ENCODE peak calls at places on chromosome 2, in ten cellular contexts. A, R, U, Y, L, P, O, C, S and H are unnamed samples.

GRCh38 chr2:167190053-167190452 is 301.8 kb downstream of the XIRP2 start:
- DNase-seq in A (no peak), R (no peak), U (peak), Y (no peak), L (no peak), P (no peak), O (no peak), C (no peak), S (peak), H (peak)

GRCh38 chr2:118295592-118296390 is 207.5 kb downstream of the INSIG2 start:
- DNase-seq in A (no peak), R (no peak), U (no peak), Y (no peak), L (no peak), P (no peak), O (no peak), C (no peak), S (no peak), H (no peak)

GRCh38 chr2:135590594-135591290 is 59.5 kb downstream of the R3HDM1 start:
- DNase-seq in A (no peak), R (no peak), U (no peak), Y (no peak), L (no peak), P (peak), O (no peak), C (no peak), S (no peak), H (no peak)

GRCh38 chr2:172095905-172096660 is 6.6 kb downstream of the DLX2 start:
- DNase-seq in A (no peak), R (no peak), U (no peak), Y (no peak), L (no peak), P (no peak), O (no peak), C (peak), S (no peak), H (no peak)

GRCh38 chr2:68466361-68466777 is 725 bp downstream of the FBXO48 start:
- DNase-seq in A (no peak), R (peak), U (peak), Y (peak), L (peak), P (peak), O (peak), C (no peak), S (no peak), H (no peak)

GRCh38 chr2:133972786-133973185 is 281.1 kb upstream of the MGAT5 start:
- DNase-seq in A (no peak), R (peak), U (no peak), Y (no peak), L (no peak), P (peak), O (no peak), C (no peak), S (peak), H (no peak)

GRCh38 chr2:137964066-137964858 is at the start of gene HNMT:
- DNase-seq in A (no peak), R (peak), U (peak), Y (peak), L (no peak), P (no peak), O (no peak), C (peak), S (peak), H (no peak)

GRCh38 chr2:235462415-235462790 is 31.4 kb upstream of the AGAP1 start:
- DNase-seq in A (no peak), R (no peak), U (no peak), Y (no peak), L (no peak), P (no peak), O (no peak), C (no peak), S (no peak), H (no peak)

GRCh38 chr2:231985823-231986261 is 24.3 kb downstream of the DIS3L2 start:
- DNase-seq in A (no peak), R (no peak), U (no peak), Y (peak), L (no peak), P (no peak), O (no peak), C (no peak), S (no peak), H (no peak)